ENCODE peak calls at places on chromosomes 7 and 10, in eight cellular contexts. E is HepG2, F is astrocyte of the cerebellum, O is epithelial cell of esophagus, U is left ventricle myocardium inferior, Q is osteocyte, Y is Calu3, B is mucosa of descending colon. N is an unnamed sample.

GRCh38 chr7:136923111-136923510 is 54.7 kb downstream of the CHRM2 start:
- DNase-seq in E (no peak), F (peak), O (no peak), U (no peak), Q (no peak), Y (no peak), B (no peak), N (no peak)

GRCh38 chr10:25125151-25125550 is 49.6 kb upstream of the GPR158 start:
- DNase-seq in E (no peak), F (no peak), O (no peak), U (no peak), Q (no peak), Y (no peak), B (no peak), N (no peak)

GRCh38 chr7:112550468-112551060 is 69.8 kb downstream of the LSMEM1 start:
- DNase-seq in E (peak), F (peak), O (peak), U (no peak), Q (no peak), Y (peak), B (no peak), N (no peak)

GRCh38 chr10:61136151-61136550 is 192.2 kb upstream of the RHOBTB1 start:
- DNase-seq in E (peak), F (no peak), O (peak), U (no peak), Q (no peak), Y (peak), B (no peak), N (no peak)

GRCh38 chr7:111088328-111088727 is 2.6 kb upstream of the LRRN3 start:
- DNase-seq in E (no peak), F (no peak), O (no peak), U (no peak), Q (no peak), Y (no peak), B (no peak), N (no peak)

GRCh38 chr7:124777268-124777667 is 11.7 kb upstream of the GPR37 start:
- DNase-seq in E (no peak), F (no peak), O (peak), U (no peak), Q (no peak), Y (no peak), B (no peak), N (no peak)

GRCh38 chr7:1675036-1675671 is 5.1 kb downstream of the ELFN1 start:
- DNase-seq in E (no peak), F (no peak), O (no peak), U (no peak), Q (peak), Y (no peak), B (no peak), N (no peak)

GRCh38 chr10:79274279-79275104 is 72.8 kb upstream of the PPIF start:
- DNase-seq in E (no peak), F (no peak), O (peak), U (peak), Q (no peak), Y (no peak), B (peak), N (peak)

GRCh38 chr10:396535-397220 is 261.4 kb downstream of the ZMYND11 start:
- DNase-seq in E (no peak), F (no peak), O (no peak), U (no peak), Q (no peak), Y (no peak), B (no peak), N (no peak)

GRCh38 chr7:46539892-46540483 is 618.9 kb upstream of the IGFBP3 start:
- DNase-seq in E (no peak), F (no peak), O (no peak), U (no peak), Q (no peak), Y (no peak), B (no peak), N (no peak)

GRCh38 chr10:129833366-129833765 is 130.7 kb downstream of the EBF3 start:
- DNase-seq in E (no peak), F (no peak), O (no peak), U (no peak), Q (no peak), Y (no peak), B (no peak), N (no peak)

GRCh38 chr10:44510716-44511115 is 125.8 kb upstream of the CXCL12 start:
- DNase-seq in E (no peak), F (no peak), O (no peak), U (no peak), Q (no peak), Y (no peak), B (no peak), N (no peak)

GRCh38 chr7:26348987-26349809 is 57.5 kb downstream of the SNX10 start:
- DNase-seq in E (no peak), F (no peak), O (peak), U (no peak), Q (no peak), Y (no peak), B (no peak), N (no peak)

GRCh38 chr10:97659589-97659988 is 19.1 kb downstream of the PI4K2A start:
- DNase-seq in E (no peak), F (peak), O (no peak), U (no peak), Q (no peak), Y (no peak), B (no peak), N (no peak)

GRCh38 chr7:20577362-20578069 is 38.0 kb upstream of the ABCB5 start:
- DNase-seq in E (no peak), F (no peak), O (no peak), U (no peak), Q (no peak), Y (no peak), B (no peak), N (no peak)

DNA sequence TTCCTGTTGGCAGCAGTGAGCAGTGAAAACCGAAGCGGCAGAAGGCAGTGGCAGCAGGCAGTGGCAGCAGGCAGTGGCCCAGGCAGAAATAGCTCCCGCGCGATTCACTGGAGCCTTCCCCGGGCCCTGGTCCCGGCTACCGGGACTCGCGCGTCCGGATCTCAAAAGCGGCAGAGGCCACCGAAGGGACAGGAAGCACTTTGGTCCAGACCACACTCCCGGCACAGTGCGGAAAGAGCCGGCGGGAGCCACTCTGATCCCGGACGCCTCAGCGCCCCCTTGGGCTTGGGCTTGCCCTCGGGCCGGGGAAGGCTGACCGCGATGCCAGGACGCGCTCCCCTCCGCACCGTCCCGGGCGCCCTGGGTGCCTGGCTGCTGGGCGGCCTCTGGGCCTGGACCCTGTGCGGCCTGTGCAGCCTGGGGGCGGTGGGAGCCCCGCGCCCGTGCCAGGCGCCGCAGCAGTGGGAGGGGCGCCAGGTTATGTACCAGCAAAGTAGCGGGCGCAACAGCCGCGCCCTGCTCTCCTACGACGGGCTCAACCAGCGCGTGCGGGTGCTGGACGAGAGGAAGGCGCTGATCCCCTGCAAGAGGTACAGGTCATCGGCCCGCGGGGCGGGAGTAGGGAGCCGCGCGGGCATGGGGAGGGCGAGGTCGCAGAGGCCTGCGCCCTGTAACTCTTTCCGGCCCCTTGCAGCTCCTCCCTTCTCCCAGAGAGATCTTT is at the start of gene EPDR1:
- DNase-seq in E (peak), F (no peak), O (peak), U (peak), Q (peak), Y (peak), B (peak), N (no peak)
- TF ChIP-seq CTCF in E (no peak), F (no peak), O (peak), U (peak), Q (no peak), Y (peak), B (no peak), N (no peak)

GRCh38 chr7:18799899-18800298 is 304.4 kb downstream of the HDAC9 start:
- DNase-seq in E (no peak), F (no peak), O (no peak), U (no peak), Q (no peak), Y (no peak), B (no peak), N (no peak)
- TF ChIP-seq CTCF in E (no peak), F (no peak), O (no peak), U (no peak), Q (no peak), Y (no peak), B (no peak), N (no peak)

DNA sequence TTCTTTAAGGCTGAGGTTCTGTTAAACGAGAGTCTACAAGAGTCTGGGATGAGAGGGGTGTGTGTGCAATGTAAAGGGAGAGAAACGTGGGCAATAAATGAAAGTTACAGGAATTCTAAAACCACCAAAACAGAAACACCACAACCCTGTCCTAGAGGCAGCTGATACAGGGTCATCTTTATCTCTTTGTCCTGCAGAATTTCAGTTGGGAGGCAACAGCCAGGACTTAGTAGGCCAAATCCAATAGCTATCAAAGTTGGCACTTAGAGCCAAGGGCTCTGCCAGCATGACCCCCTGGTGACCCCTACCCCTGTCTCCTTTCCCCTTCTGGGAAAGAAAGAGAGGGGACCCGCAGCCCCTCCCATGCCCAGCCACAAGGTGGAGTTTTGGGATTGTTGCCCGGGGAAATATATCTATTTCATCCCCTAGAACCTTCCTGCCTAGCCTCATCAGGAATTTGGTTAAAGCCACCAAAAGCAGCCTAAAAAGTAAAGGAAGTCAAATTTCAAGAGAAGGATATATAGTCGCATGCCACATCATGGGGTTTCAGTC is 85.2 kb downstream of the OSBPL3 start:
- DNase-seq in E (no peak), F (no peak), O (no peak), U (no peak), Q (no peak), Y (peak), B (no peak), N (no peak)
- TF ChIP-seq CTCF in E (peak), F (peak), O (peak), U (peak), Q (peak), Y (peak), B (no peak), N (peak)

GRCh38 chr10:63137306-63137705 is 4.2 kb downstream of the NRBF2 start:
- DNase-seq in E (peak), F (no peak), O (no peak), U (no peak), Q (no peak), Y (no peak), B (no peak), N (no peak)

GRCh38 chr10:63129888-63130287 is 3.2 kb upstream of the NRBF2 start:
- DNase-seq in E (no peak), F (no peak), O (no peak), U (no peak), Q (no peak), Y (no peak), B (no peak), N (no peak)

GRCh38 chr10:63132651-63133055 is 475 bp upstream of the NRBF2 start:
- DNase-seq in E (no peak), F (no peak), O (no peak), U (no peak), Q (no peak), Y (no peak), B (no peak), N (no peak)

GRCh38 chr10:63133787-63134557 is 844 bp downstream of the NRBF2 start:
- DNase-seq in E (no peak), F (no peak), O (peak), U (no peak), Q (no peak), Y (no peak), B (no peak), N (no peak)

DNA sequence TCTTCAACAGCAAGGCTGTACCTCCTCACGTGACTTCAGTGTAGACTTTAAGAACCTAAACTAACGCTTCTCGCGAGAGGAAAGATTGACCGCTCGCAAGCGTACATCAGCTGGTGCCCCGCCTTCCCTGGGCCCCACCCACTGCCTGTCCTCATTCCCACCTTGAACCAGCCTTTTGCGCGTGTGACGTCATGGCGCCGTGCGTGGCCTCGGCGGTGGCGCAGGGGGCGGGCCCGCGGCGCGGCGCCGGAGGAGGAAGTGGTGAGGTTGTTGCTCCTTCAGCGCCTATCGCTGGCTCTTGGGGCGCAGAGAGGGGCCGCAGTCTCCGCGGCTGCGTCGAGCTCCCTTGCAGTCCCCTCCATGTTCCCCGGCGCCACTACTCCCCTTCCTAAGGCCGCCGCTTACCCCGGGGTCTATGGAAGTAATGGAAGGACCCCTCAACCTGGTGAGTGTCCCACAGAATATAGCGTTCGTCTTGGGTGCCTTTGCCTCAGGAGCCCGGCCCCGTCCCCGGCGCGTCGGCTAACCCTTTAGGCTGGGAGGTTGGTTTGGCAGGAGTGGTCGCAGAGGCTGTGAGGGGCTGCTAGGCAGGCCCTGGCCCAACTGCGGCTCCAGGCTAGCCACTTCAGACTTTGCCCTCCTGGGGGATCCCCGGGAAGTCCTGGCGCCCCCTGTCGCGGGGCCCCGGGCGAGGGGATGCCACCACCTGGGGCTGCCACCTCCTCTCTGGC is at the start of gene NRBF2:
- DNase-seq in E (peak), F (peak), O (peak), U (peak), Q (peak), Y (peak), B (peak), N (peak)
- TF ChIP-seq CTCF in E (peak), F (peak), O (peak), U (no peak), Q (peak), Y (no peak), B (peak), N (peak)

DNA sequence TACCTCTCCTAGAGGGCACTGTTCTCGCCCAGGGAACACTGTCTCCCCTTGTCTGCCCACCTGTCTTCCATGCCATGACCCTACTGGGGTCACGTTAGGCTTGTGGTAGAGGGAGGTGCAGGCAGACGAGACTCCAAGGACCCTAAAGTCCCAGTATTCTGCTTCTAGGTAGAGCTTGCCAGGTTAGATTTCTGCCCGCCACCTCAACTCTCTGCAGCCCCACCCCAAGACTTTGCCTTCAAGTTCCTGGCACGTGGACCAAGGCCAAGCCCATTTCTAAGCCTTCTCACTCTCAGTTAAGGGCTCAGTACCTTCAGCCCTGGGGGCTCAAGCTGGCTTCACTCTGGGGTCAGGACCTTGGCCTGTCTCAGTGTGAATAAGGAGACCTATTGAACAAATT is 16.1 kb downstream of the PRKAG2 start:
- DNase-seq in E (no peak), F (no peak), O (no peak), U (no peak), Q (no peak), Y (no peak), B (peak), N (no peak)
- TF ChIP-seq CTCF in E (no peak), F (no peak), O (no peak), U (no peak), Q (no peak), Y (no peak), B (no peak), N (no peak)

DNA sequence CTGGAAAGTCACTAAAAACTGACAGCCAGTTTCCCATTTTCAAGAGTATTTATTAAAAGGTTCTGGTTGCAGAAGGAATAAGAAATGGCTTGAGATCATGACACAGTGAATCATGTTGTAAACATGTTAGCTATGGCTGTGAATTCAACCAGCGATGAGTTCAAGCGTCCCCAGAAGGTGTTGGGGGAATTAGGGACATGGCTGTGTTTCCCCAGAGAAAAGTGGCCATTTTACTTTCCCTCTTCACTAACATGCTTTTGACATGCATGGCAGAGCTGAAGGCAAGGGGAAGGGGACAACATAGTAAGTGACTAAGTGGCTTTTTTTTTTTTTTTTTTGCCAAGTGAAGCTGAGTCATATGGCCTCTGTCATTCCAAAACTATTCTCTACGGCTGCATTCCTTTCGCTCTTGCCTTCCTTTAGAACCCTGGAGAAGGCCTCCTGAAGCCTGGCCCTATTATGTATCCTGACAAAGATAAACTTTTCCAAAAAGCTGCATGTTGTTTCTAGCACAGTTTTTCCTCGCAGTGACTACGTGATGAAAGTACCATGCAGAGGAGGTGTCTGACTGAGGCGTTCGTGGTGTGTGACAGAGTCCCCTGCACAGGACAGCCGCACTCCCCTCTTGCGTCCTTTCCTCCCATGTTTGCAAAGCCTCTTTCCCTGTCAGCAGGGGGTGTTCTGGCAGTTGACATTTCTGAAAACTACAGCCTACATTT is 46.9 kb downstream of the EGFR start:
- DNase-seq in E (peak), F (peak), O (peak), U (no peak), Q (no peak), Y (peak), B (no peak), N (no peak)
- TF ChIP-seq CTCF in E (peak), F (no peak), O (no peak), U (no peak), Q (peak), Y (no peak), B (no peak), N (peak)

GRCh38 chr10:33064706-33065105 is 106.7 kb upstream of the ITGB1 start:
- DNase-seq in E (no peak), F (no peak), O (no peak), U (no peak), Q (no peak), Y (no peak), B (no peak), N (no peak)

GRCh38 chr10:33067917-33068316 is 109.9 kb upstream of the ITGB1 start:
- DNase-seq in E (no peak), F (no peak), O (no peak), U (no peak), Q (no peak), Y (no peak), B (no peak), N (no peak)

GRCh38 chr10:33065111-33065510 is 107.1 kb upstream of the ITGB1 start:
- DNase-seq in E (no peak), F (no peak), O (no peak), U (no peak), Q (no peak), Y (no peak), B (no peak), N (no peak)

GRCh38 chr10:33067481-33067880 is 109.5 kb upstream of the ITGB1 start:
- DNase-seq in E (no peak), F (no peak), O (no peak), U (no peak), Q (no peak), Y (no peak), B (no peak), N (no peak)

DNA sequence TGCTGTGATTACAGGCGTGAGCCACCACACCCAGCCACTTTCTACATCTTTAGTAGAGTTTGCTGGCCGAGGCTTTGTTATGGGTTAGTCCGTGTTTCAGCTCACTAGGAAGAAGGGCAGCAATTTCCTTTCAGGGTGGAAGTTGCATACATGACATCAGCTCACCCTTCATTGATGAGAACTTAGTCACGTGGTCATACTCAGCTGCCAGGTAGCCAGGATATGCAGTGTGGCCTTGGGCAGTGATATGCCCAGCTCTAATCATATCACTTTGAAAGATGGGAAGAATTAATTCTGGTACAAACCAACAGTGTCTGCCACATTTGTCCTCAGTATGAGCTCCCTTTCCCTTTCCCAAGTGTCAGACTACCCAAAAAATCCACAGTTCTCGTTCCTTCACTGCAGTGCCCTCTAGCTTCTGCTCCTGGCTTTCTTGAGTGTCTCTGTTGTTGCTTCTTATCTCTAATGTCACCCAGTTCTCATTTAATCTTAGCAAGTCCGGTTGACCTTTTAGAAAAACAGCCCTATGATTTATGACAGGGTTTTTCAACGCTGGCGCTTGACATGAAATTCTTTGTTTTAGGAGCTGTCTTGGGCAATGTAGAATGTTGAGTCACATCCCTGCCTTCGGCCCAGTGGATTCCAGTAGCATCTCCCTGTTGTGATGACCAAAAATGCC is 108.7 kb upstream of the ITGB1 start:
- DNase-seq in E (no peak), F (no peak), O (no peak), U (no peak), Q (no peak), Y (no peak), B (no peak), N (no peak)
- TF ChIP-seq CTCF in E (no peak), F (no peak), O (peak), U (no peak), Q (no peak), Y (no peak), B (no peak), N (no peak)

GRCh38 chr10:68831961-68832455 is 4.7 kb downstream of the STOX1 start:
- DNase-seq in E (no peak), F (no peak), O (peak), U (no peak), Q (no peak), Y (peak), B (no peak), N (no peak)

GRCh38 chr10:68829494-68829893 is 2.2 kb downstream of the STOX1 start:
- DNase-seq in E (no peak), F (no peak), O (no peak), U (no peak), Q (no peak), Y (no peak), B (no peak), N (no peak)

GRCh38 chr10:68829952-68830351 is 2.6 kb downstream of the STOX1 start:
- DNase-seq in E (no peak), F (no peak), O (no peak), U (no peak), Q (no peak), Y (no peak), B (no peak), N (no peak)

GRCh38 chr10:68828833-68829232 is 1.5 kb downstream of the STOX1 start:
- DNase-seq in E (no peak), F (no peak), O (no peak), U (no peak), Q (no peak), Y (no peak), B (no peak), N (no peak)

GRCh38 chr10:68826764-68827591 is at the start of gene STOX1:
- DNase-seq in E (peak), F (peak), O (peak), U (peak), Q (peak), Y (peak), B (peak), N (no peak)
- TF ChIP-seq CTCF in E (peak), F (no peak), O (no peak), U (no peak), Q (peak), Y (no peak), B (no peak), N (peak)